ENCODE peak calls at places on chromosomes 12 and 14, in four cellular contexts. One of them, this sample, is unnamed.

GRCh38 chr12:16611146-16611545 is 5.2 kb upstream of the LMO3 start:
- DNase-seq in H1: no peak
- DNase-seq in WTC11: no peak
- DNase-seq in SK-N-SH: no peak
- DNase-seq in this sample: no peak

GRCh38 chr12:132571598-132571997 is 38.8 kb downstream of the LRCOL1 start:
- DNase-seq in H1: no peak
- DNase-seq in WTC11: no peak
- DNase-seq in SK-N-SH: no peak
- DNase-seq in this sample: no peak

GRCh38 chr14:95197498-95198010 is 40.2 kb upstream of the DICER1 start:
- DNase-seq in H1: no peak
- DNase-seq in WTC11: peak
- DNase-seq in SK-N-SH: no peak
- DNase-seq in this sample: no peak

GRCh38 chr14:96235426-96235825 is 20.6 kb upstream of the BDKRB1 start:
- DNase-seq in H1: no peak
- DNase-seq in WTC11: no peak
- DNase-seq in SK-N-SH: no peak
- DNase-seq in this sample: no peak

GRCh38 chr12:52878507-52879393 is 26.1 kb downstream of the KRT8 start:
- DNase-seq in H1: no peak
- DNase-seq in WTC11: no peak
- DNase-seq in SK-N-SH: no peak
- DNase-seq in this sample: no peak

GRCh38 chr12:95118138-95118787 is 44.8 kb upstream of the NR2C1 start:
- DNase-seq in H1: no peak
- DNase-seq in WTC11: no peak
- DNase-seq in SK-N-SH: no peak
- DNase-seq in this sample: no peak

GRCh38 chr12:98123186-98123585 is 392.2 kb upstream of the TMPO start:
- DNase-seq in H1: no peak
- DNase-seq in WTC11: no peak
- DNase-seq in SK-N-SH: no peak
- DNase-seq in this sample: no peak

GRCh38 chr14:23605931-23606585 is 27.5 kb upstream of the JPH4 start:
- DNase-seq in H1: no peak
- DNase-seq in WTC11: no peak
- DNase-seq in SK-N-SH: no peak
- DNase-seq in this sample: no peak

GRCh38 chr14:26987734-26988363 is 390.0 kb upstream of the NOVA1 start:
- DNase-seq in H1: no peak
- DNase-seq in WTC11: no peak
- DNase-seq in SK-N-SH: no peak
- DNase-seq in this sample: no peak

GRCh38 chr12:112466011-112466422 is 47.3 kb downstream of the PTPN11 start:
- DNase-seq in H1: no peak
- DNase-seq in WTC11: no peak
- DNase-seq in SK-N-SH: no peak
- DNase-seq in this sample: no peak

GRCh38 chr12:93448796-93449195 is 7.0 kb upstream of the UBE2N start:
- DNase-seq in H1: no peak
- DNase-seq in WTC11: no peak
- DNase-seq in SK-N-SH: no peak
- DNase-seq in this sample: no peak

DNA sequence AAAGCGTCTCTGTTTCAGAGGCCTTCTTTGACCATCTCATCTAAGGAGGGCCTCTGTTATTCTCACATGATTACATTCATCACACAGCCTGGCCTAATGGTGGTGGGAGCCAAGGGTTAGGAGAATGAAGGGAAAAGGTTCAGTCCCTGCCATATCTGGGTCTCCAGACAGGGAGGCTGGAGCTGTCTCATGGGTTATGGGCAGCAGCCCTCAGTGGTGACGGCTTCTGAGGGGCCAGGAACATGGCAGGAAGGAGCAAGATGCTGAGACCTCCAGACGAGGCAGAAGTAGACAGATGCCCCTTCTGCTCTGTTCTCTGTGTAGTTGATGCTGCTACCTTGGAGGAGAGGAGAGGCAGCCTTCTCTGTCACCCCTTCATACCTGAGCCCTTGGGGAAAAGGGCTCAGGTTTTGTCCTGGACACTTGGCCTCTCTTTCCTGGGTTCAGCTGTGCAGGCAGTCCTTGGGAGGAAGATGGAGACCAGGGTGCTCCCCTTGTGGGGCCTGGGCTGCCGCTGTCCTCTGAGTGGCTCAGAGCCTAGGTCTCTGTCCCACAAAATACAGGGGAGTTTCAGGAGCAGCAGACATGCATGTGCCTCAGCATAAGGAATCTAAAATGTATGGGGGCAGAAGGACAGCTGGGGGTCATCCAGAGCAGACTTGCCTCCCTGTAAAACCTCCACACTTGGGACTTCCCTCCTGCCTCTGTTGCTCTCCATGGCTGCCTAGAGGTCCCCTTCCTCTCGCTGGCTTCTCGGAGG is 3.6 kb downstream of the IFI27L2 start:
- DNase-seq in H1: peak
- DNase-seq in WTC11: no peak
- DNase-seq in SK-N-SH: no peak
- DNase-seq in this sample: no peak
- TF ChIP-seq TEAD4 in H1: no peak
- TF ChIP-seq TEAD4 in WTC11: no peak
- TF ChIP-seq TEAD4 in SK-N-SH: no peak
- TF ChIP-seq TEAD4 in this sample: no peak

DNA sequence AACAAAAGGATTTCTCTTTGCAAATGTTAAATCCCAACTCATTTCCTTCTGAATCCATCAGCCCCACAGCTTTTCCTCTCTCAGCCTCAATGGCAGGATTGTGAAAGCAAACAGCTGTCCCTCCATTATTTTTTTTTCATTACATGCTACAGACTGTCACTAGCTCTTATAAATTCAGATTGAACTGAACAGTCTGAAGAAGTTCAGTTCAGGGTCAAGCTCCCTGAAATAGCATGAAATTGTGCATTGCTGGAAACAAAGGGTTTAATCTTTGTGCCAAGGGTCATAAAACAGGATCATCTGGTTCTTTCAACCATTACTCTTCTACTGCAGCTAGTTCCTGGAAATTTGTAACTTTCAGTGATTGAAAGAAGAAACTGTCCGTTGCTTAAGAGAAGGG is 246.5 kb downstream of the RPL10L start:
- DNase-seq in H1: no peak
- DNase-seq in WTC11: no peak
- DNase-seq in SK-N-SH: no peak
- DNase-seq in this sample: no peak
- TF ChIP-seq TEAD4 in H1: no peak
- TF ChIP-seq TEAD4 in WTC11: no peak
- TF ChIP-seq TEAD4 in SK-N-SH: no peak
- TF ChIP-seq TEAD4 in this sample: no peak

GRCh38 chr12:46461907-46462605 is 89.5 kb upstream of the SLC38A2 start:
- DNase-seq in H1: no peak
- DNase-seq in WTC11: no peak
- DNase-seq in SK-N-SH: no peak
- DNase-seq in this sample: no peak
- TF ChIP-seq TEAD4 in H1: no peak
- TF ChIP-seq TEAD4 in WTC11: no peak
- TF ChIP-seq TEAD4 in SK-N-SH: no peak
- TF ChIP-seq TEAD4 in this sample: no peak

GRCh38 chr14:35333797-35334743 is 41.9 kb downstream of the PSMA6 start:
- DNase-seq in H1: peak
- DNase-seq in WTC11: no peak
- DNase-seq in SK-N-SH: peak
- DNase-seq in this sample: no peak

GRCh38 chr14:35337074-35337556 is 44.9 kb downstream of the PSMA6 start:
- DNase-seq in H1: no peak
- DNase-seq in WTC11: no peak
- DNase-seq in SK-N-SH: no peak
- DNase-seq in this sample: no peak

GRCh38 chr14:35335388-35336092 is 43.4 kb downstream of the PSMA6 start:
- DNase-seq in H1: peak
- DNase-seq in WTC11: no peak
- DNase-seq in SK-N-SH: peak
- DNase-seq in this sample: no peak

GRCh38 chr14:35337557-35338255 is 45.5 kb downstream of the PSMA6 start:
- DNase-seq in H1: peak
- DNase-seq in WTC11: peak
- DNase-seq in SK-N-SH: peak
- DNase-seq in this sample: no peak

DNA sequence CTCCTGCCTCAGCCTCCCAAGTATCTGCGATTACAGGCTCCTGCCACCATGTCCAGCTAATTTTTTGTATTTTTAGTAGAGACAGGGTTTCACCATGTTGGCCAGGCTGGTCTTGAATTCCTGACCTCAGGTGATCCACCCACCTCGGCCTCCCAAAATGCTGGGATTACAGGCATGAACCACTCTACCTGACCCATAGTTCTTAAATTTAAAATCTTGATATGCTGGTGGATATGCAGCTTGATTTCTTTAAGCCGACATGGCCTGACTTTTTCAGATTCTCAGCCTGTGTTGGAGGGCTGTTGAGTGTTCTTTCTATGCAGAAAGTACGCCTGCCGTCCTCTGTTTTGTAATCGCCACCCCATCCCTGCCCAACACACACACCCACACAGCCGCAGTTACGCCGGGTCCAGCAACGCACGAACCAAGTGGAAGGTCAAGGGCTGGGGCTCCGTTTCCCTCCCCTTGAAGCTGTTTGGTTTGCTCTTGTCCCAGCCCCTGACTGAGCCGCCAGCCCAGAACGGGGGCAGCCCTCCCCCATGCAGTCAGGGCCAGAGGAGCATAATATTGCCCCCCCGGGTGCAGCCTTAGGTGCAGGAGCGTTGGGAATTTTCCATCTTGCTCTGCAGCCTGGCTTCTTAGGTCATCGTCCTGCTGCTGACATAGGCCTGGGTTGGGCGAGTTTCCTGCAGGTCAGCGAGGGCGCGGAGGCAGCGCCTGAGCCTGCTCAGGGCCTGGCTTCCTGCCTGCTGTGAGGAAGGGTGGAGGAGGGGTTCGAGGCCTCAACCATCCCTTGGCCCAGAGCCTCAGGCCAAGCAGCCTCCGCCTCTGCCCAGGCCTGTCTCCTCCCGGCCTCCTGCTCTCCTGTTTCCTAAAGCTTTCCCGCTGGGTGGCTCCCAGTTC is 44.2 kb downstream of the PSMA6 start:
- DNase-seq in H1: peak
- DNase-seq in WTC11: peak
- DNase-seq in SK-N-SH: peak
- DNase-seq in this sample: peak
- TF ChIP-seq TEAD4 in H1: no peak
- TF ChIP-seq TEAD4 in WTC11: no peak
- TF ChIP-seq TEAD4 in SK-N-SH: no peak
- TF ChIP-seq TEAD4 in this sample: no peak

GRCh38 chr14:97977711-97978261 is 1180.6 kb downstream of the VRK1 start:
- DNase-seq in H1: peak
- DNase-seq in WTC11: peak
- DNase-seq in SK-N-SH: peak
- DNase-seq in this sample: no peak
- TF ChIP-seq TEAD4 in H1: no peak
- TF ChIP-seq TEAD4 in WTC11: no peak
- TF ChIP-seq TEAD4 in SK-N-SH: no peak
- TF ChIP-seq TEAD4 in this sample: no peak

DNA sequence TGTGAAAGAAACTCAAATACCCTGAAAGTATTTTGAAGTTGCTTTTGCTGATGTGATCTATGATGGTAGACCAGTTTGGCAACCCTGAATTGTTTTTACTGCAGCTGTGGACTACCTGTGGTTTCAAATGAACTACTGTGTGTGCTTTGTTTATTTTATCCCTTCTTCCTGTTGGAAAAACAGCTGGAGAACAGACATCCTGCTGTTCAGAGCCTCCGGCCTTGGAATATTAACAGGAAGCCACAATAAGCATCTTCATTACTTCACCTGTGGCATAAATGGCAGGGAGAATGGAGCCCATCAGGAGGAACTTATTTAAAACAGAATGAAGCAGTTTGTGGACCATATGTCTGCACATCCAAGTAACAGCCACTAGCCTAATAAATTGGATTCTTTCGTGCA is 104.8 kb downstream of the DUSP6 start:
- DNase-seq in H1: no peak
- DNase-seq in WTC11: no peak
- DNase-seq in SK-N-SH: peak
- DNase-seq in this sample: no peak
- TF ChIP-seq TEAD4 in H1: no peak
- TF ChIP-seq TEAD4 in WTC11: no peak
- TF ChIP-seq TEAD4 in SK-N-SH: no peak
- TF ChIP-seq TEAD4 in this sample: no peak

This sample was measured in K562.